ENCODE peak calls at places on chromosomes 5 and 9, in four cellular contexts. Y, E, D and R are unnamed samples.

GRCh38 chr5:142667808-142668207 is 18.1 kb downstream of the FGF1 start:
- DNase-seq in Y (peak; percentile 32), E (no peak), D (no peak), R (no peak)

GRCh38 chr9:92385001-92385400 is 19.4 kb downstream of the OGN start:
- DNase-seq in Y (no peak), E (no peak), D (no peak), R (no peak)

GRCh38 chr5:36950586-36951457 is 74.3 kb downstream of the NIPBL start:
- DNase-seq in Y (peak; percentile 58), E (no peak), D (no peak), R (no peak)

GRCh38 chr9:91884746-91885687 is 65.0 kb downstream of the ROR2 start:
- DNase-seq in Y (no peak), E (peak; percentile 37), D (no peak), R (no peak)

GRCh38 chr5:126988021-126988569 is 42.3 kb downstream of the MARCHF3 start:
- DNase-seq in Y (no peak), E (no peak), D (no peak), R (no peak)

GRCh38 chr9:109331353-109331752 is 10.5 kb upstream of the EPB41L4B start:
- DNase-seq in Y (no peak), E (peak; percentile 86), D (peak; percentile 57), R (peak; percentile 80)

GRCh38 chr5:17180957-17181723 is 36.3 kb upstream of the BASP1 start:
- DNase-seq in Y (peak; percentile 100), E (no peak), D (no peak), R (no peak)

GRCh38 chr9:69213647-69214046 is 39.6 kb downstream of the TJP2 start:
- DNase-seq in Y (no peak), E (no peak), D (no peak), R (no peak)

GRCh38 chr9:130450344-130451003 is 5.7 kb downstream of the ASS1 start:
- DNase-seq in Y (no peak), E (peak; percentile 87), D (peak; percentile 92), R (peak; percentile 37)

GRCh38 chr9:104911029-104911607 is 16.8 kb downstream of the ABCA1 start:
- DNase-seq in Y (no peak), E (no peak), D (no peak), R (no peak)
- H3K4me1 ChIP-seq in Y (peaks cover 24% of the 10 kb centered on the region), E (peaks cover 4% of the 10 kb centered on the region), D (peaks cover 87% of the 10 kb centered on the region), R (peaks cover 20% of the 10 kb centered on the region)

GRCh38 chr5:61626639-61627282 is 294.7 kb downstream of the ZSWIM6 start:
- DNase-seq in Y (no peak), E (peak; percentile 25), D (no peak), R (no peak)

GRCh38 chr5:61623401-61624069 is 291.5 kb downstream of the ZSWIM6 start:
- DNase-seq in Y (no peak), E (no peak), D (no peak), R (no peak)

GRCh38 chr5:61625682-61626620 is 293.9 kb downstream of the ZSWIM6 start:
- DNase-seq in Y (no peak), E (peak; percentile 86), D (peak; percentile 90), R (peak; percentile 81)

GRCh38 chr5:61624553-61624952 is 292.5 kb downstream of the ZSWIM6 start:
- DNase-seq in Y (no peak), E (no peak), D (no peak), R (no peak)

GRCh38 chr5:61624966-61625681 is 293.1 kb downstream of the ZSWIM6 start:
- DNase-seq in Y (no peak), E (peak; percentile 22), D (no peak), R (no peak)
- H3K27ac ChIP-seq in Y (no peak overlapping the region), E (no peak overlapping the region), D (peak overlapping the region; percentile 52), R (peak overlapping the region; percentile 68)

GRCh38 chr9:90001756-90002155 is 396.9 kb downstream of the GADD45G start:
- DNase-seq in Y (no peak), E (no peak), D (no peak), R (no peak)
- H3K4me1 ChIP-seq in Y (peaks cover 8% of the 10 kb centered on the region), E (peaks cover 9% of the 10 kb centered on the region), D (peaks cover 32% of the 10 kb centered on the region), R (peaks cover 16% of the 10 kb centered on the region)

DNA sequence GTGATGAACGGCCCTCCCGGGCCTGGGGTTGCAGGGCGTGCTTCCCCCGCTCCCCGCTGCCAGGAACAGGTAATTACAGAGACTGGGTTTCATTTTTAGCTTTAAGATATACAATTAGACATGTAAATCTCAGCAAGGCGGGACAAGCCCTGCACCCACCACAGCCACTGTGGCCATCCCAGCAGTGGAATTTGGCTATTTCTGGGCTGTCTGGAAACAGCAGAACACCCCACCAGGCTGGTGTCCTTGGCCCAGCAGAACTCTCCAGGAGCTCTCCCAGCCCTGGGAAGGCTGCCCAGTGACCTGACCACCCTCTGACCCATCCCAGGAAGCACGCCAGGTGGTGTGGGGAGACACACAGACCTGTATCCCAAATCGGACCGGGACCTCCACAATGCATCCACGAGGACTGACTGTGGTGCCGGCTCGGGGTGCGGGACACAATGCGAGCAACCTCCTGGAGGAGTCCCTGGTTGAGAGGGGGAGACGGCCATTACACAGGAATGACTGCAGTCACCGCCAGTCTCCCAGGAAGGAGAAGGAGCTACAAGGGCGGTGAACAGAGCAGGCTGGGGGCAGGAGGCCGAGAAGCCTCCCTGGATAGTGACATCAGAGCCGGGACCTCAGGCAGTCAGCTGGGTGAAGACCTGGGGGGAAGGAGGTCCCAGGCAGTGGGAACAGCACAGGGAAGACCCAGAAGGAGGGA is 17.3 kb downstream of the EEIG1 start:
- DNase-seq in Y (no peak), E (no peak), D (peak; percentile 91), R (peak; percentile 78)
- H3K27ac ChIP-seq in Y (no peak overlapping the region), E (peak overlapping the region; percentile 96), D (peak overlapping the region; percentile 48), R (peak overlapping the region; percentile 0)